ENCODE peak calls at places on chromosomes 3 and 15, in ten cellular contexts. One of them, this sample, is unnamed.

GRCh38 chr15:49848824-49849209 is 228.0 kb downstream of the DTWD1 start:
- DNase-seq in HT-29: no peak
- DNase-seq in activated T-cell treated with anti-CD3 and anti-CD28 coated beads for 1 hour: no peak
- DNase-seq in endothelial cell of umbilical vein: no peak
- DNase-seq in NCI-H146: no peak
- DNase-seq in effector CD4-positive, alpha-beta T cell: no peak
- DNase-seq in cardiac muscle cell: no peak
- DNase-seq in IMR-90: no peak
- DNase-seq in T-helper 2 cell: no peak
- DNase-seq in heart right ventricle: no peak
- DNase-seq in this sample: no peak

GRCh38 chr15:49036650-49037545 is 9.3 kb downstream of the SECISBP2L start:
- DNase-seq in HT-29: peak; percentile 10
- DNase-seq in activated T-cell treated with anti-CD3 and anti-CD28 coated beads for 1 hour: no peak
- DNase-seq in endothelial cell of umbilical vein: no peak
- DNase-seq in NCI-H146: no peak
- DNase-seq in effector CD4-positive, alpha-beta T cell: no peak
- DNase-seq in cardiac muscle cell: no peak
- DNase-seq in IMR-90: peak; percentile 72
- DNase-seq in T-helper 2 cell: no peak
- DNase-seq in heart right ventricle: no peak
- DNase-seq in this sample: no peak

GRCh38 chr3:39485547-39485946 is 18.1 kb downstream of the MOBP start:
- DNase-seq in HT-29: no peak
- DNase-seq in activated T-cell treated with anti-CD3 and anti-CD28 coated beads for 1 hour: no peak
- DNase-seq in endothelial cell of umbilical vein: no peak
- DNase-seq in NCI-H146: no peak
- DNase-seq in effector CD4-positive, alpha-beta T cell: no peak
- DNase-seq in cardiac muscle cell: no peak
- DNase-seq in IMR-90: no peak
- DNase-seq in T-helper 2 cell: no peak
- DNase-seq in heart right ventricle: no peak
- DNase-seq in this sample: no peak

GRCh38 chr3:158974905-158975304 is 173.1 kb downstream of the MFSD1 start:
- DNase-seq in HT-29: no peak
- DNase-seq in activated T-cell treated with anti-CD3 and anti-CD28 coated beads for 1 hour: no peak
- DNase-seq in endothelial cell of umbilical vein: no peak
- DNase-seq in NCI-H146: no peak
- DNase-seq in effector CD4-positive, alpha-beta T cell: no peak
- DNase-seq in cardiac muscle cell: no peak
- DNase-seq in IMR-90: no peak
- DNase-seq in T-helper 2 cell: no peak
- DNase-seq in heart right ventricle: no peak
- DNase-seq in this sample: no peak

GRCh38 chr3:113698891-113699465 is 2.5 kb upstream of the USF3 start:
- DNase-seq in HT-29: peak; percentile 24
- DNase-seq in activated T-cell treated with anti-CD3 and anti-CD28 coated beads for 1 hour: no peak
- DNase-seq in endothelial cell of umbilical vein: no peak
- DNase-seq in NCI-H146: no peak
- DNase-seq in effector CD4-positive, alpha-beta T cell: no peak
- DNase-seq in cardiac muscle cell: no peak
- DNase-seq in IMR-90: peak; percentile 4
- DNase-seq in T-helper 2 cell: no peak
- DNase-seq in heart right ventricle: peak; percentile 10
- DNase-seq in this sample: peak; percentile 29

GRCh38 chr15:66178531-66178910 is 75.0 kb downstream of the MEGF11 start:
- DNase-seq in HT-29: no peak
- DNase-seq in activated T-cell treated with anti-CD3 and anti-CD28 coated beads for 1 hour: no peak
- DNase-seq in endothelial cell of umbilical vein: no peak
- DNase-seq in NCI-H146: no peak
- DNase-seq in effector CD4-positive, alpha-beta T cell: no peak
- DNase-seq in cardiac muscle cell: no peak
- DNase-seq in IMR-90: no peak
- DNase-seq in T-helper 2 cell: no peak
- DNase-seq in heart right ventricle: no peak
- DNase-seq in this sample: no peak

GRCh38 chr15:40878785-40879184 is 4.8 kb upstream of the RHOV start:
- DNase-seq in HT-29: peak; percentile 51
- DNase-seq in activated T-cell treated with anti-CD3 and anti-CD28 coated beads for 1 hour: no peak
- DNase-seq in endothelial cell of umbilical vein: no peak
- DNase-seq in NCI-H146: no peak
- DNase-seq in effector CD4-positive, alpha-beta T cell: no peak
- DNase-seq in cardiac muscle cell: no peak
- DNase-seq in IMR-90: peak; percentile 70
- DNase-seq in T-helper 2 cell: no peak
- DNase-seq in heart right ventricle: no peak
- DNase-seq in this sample: peak; percentile 59

GRCh38 chr3:186592682-186593081 is 20.2 kb upstream of the AHSG start:
- DNase-seq in HT-29: no peak
- DNase-seq in activated T-cell treated with anti-CD3 and anti-CD28 coated beads for 1 hour: no peak
- DNase-seq in endothelial cell of umbilical vein: no peak
- DNase-seq in NCI-H146: no peak
- DNase-seq in effector CD4-positive, alpha-beta T cell: no peak
- DNase-seq in cardiac muscle cell: no peak
- DNase-seq in IMR-90: no peak
- DNase-seq in T-helper 2 cell: no peak
- DNase-seq in heart right ventricle: no peak
- DNase-seq in this sample: no peak

GRCh38 chr15:57054351-57054750 is 135.9 kb downstream of the TCF12 start:
- DNase-seq in HT-29: no peak
- DNase-seq in activated T-cell treated with anti-CD3 and anti-CD28 coated beads for 1 hour: no peak
- DNase-seq in endothelial cell of umbilical vein: no peak
- DNase-seq in NCI-H146: no peak
- DNase-seq in effector CD4-positive, alpha-beta T cell: no peak
- DNase-seq in cardiac muscle cell: no peak
- DNase-seq in IMR-90: no peak
- DNase-seq in T-helper 2 cell: no peak
- DNase-seq in heart right ventricle: no peak
- DNase-seq in this sample: no peak

GRCh38 chr3:191441687-191442086 is 19.3 kb upstream of the PYDC2 start:
- DNase-seq in HT-29: no peak
- DNase-seq in activated T-cell treated with anti-CD3 and anti-CD28 coated beads for 1 hour: no peak
- DNase-seq in endothelial cell of umbilical vein: no peak
- DNase-seq in NCI-H146: no peak
- DNase-seq in effector CD4-positive, alpha-beta T cell: no peak
- DNase-seq in cardiac muscle cell: no peak
- DNase-seq in IMR-90: no peak
- DNase-seq in T-helper 2 cell: no peak
- DNase-seq in heart right ventricle: no peak
- DNase-seq in this sample: no peak

GRCh38 chr3:100401674-100402036 is 316 bp downstream of the LNP1 start:
- DNase-seq in HT-29: no peak
- DNase-seq in activated T-cell treated with anti-CD3 and anti-CD28 coated beads for 1 hour: peak; percentile 30
- DNase-seq in endothelial cell of umbilical vein: no peak
- DNase-seq in NCI-H146: peak; percentile 67
- DNase-seq in effector CD4-positive, alpha-beta T cell: peak; percentile 49
- DNase-seq in cardiac muscle cell: peak; percentile 68
- DNase-seq in IMR-90: peak; percentile 56
- DNase-seq in T-helper 2 cell: peak; percentile 28
- DNase-seq in heart right ventricle: peak; percentile 30
- DNase-seq in this sample: peak; percentile 62

GRCh38 chr3:114417682-114418081 is 123.9 kb downstream of the TIGIT start:
- DNase-seq in HT-29: no peak
- DNase-seq in activated T-cell treated with anti-CD3 and anti-CD28 coated beads for 1 hour: no peak
- DNase-seq in endothelial cell of umbilical vein: no peak
- DNase-seq in NCI-H146: no peak
- DNase-seq in effector CD4-positive, alpha-beta T cell: no peak
- DNase-seq in cardiac muscle cell: no peak
- DNase-seq in IMR-90: no peak
- DNase-seq in T-helper 2 cell: no peak
- DNase-seq in heart right ventricle: no peak
- DNase-seq in this sample: no peak

GRCh38 chr3:124601189-124601588 is 129.1 kb upstream of the UMPS start:
- DNase-seq in HT-29: peak; percentile 56
- DNase-seq in activated T-cell treated with anti-CD3 and anti-CD28 coated beads for 1 hour: no peak
- DNase-seq in endothelial cell of umbilical vein: no peak
- DNase-seq in NCI-H146: no peak
- DNase-seq in effector CD4-positive, alpha-beta T cell: no peak
- DNase-seq in cardiac muscle cell: no peak
- DNase-seq in IMR-90: no peak
- DNase-seq in T-helper 2 cell: no peak
- DNase-seq in heart right ventricle: no peak
- DNase-seq in this sample: no peak

GRCh38 chr3:156176048-156176447 is 55.7 kb downstream of the KCNAB1 start:
- DNase-seq in HT-29: no peak
- DNase-seq in activated T-cell treated with anti-CD3 and anti-CD28 coated beads for 1 hour: no peak
- DNase-seq in endothelial cell of umbilical vein: no peak
- DNase-seq in NCI-H146: peak; percentile 25
- DNase-seq in effector CD4-positive, alpha-beta T cell: no peak
- DNase-seq in cardiac muscle cell: no peak
- DNase-seq in IMR-90: no peak
- DNase-seq in T-helper 2 cell: no peak
- DNase-seq in heart right ventricle: no peak
- DNase-seq in this sample: no peak

GRCh38 chr15:72820278-72820677 is 36.7 kb upstream of the ADPGK start:
- DNase-seq in HT-29: no peak
- DNase-seq in activated T-cell treated with anti-CD3 and anti-CD28 coated beads for 1 hour: no peak
- DNase-seq in endothelial cell of umbilical vein: no peak
- DNase-seq in NCI-H146: no peak
- DNase-seq in effector CD4-positive, alpha-beta T cell: no peak
- DNase-seq in cardiac muscle cell: no peak
- DNase-seq in IMR-90: no peak
- DNase-seq in T-helper 2 cell: no peak
- DNase-seq in heart right ventricle: no peak
- DNase-seq in this sample: no peak

GRCh38 chr3:177835917-177836316 is 638.6 kb upstream of the TBL1XR1 start:
- DNase-seq in HT-29: no peak
- DNase-seq in activated T-cell treated with anti-CD3 and anti-CD28 coated beads for 1 hour: no peak
- DNase-seq in endothelial cell of umbilical vein: no peak
- DNase-seq in NCI-H146: no peak
- DNase-seq in effector CD4-positive, alpha-beta T cell: no peak
- DNase-seq in cardiac muscle cell: no peak
- DNase-seq in IMR-90: peak; percentile 97
- DNase-seq in T-helper 2 cell: no peak
- DNase-seq in heart right ventricle: no peak
- DNase-seq in this sample: peak; percentile 97

This sample was measured in cardiac fibroblast.